ENCODE peak calls at places on chromosomes 11 and 22, in seven cellular contexts. C is pancreas, F is hepatocyte, M is uterus, B is brain microvascular endothelial cell, I is transverse colon, J is AG04450. S is an unnamed sample.

GRCh38 chr11:18731949-18732821 is 6.2 kb upstream of the IGSF22 start:
- DNase-seq in F (peak; percentile 54), M (peak; percentile 72), I (peak; percentile 59), C (no peak), B (peak; percentile 50), J (no peak), S (peak; percentile 66)

GRCh38 chr11:121416909-121417567 is 35.1 kb upstream of the SORL1 start:
- DNase-seq in J (peak; percentile 15), F (peak; percentile 71), I (peak; percentile 88), B (peak; percentile 22), C (peak; percentile 80), M (peak; percentile 68), S (no peak)

GRCh38 chr11:123197711-123198110 is 2.7 kb upstream of the CLMP start:
- DNase-seq in J (peak; percentile 82), F (no peak), M (no peak), I (no peak), B (peak; percentile 70), C (no peak), S (no peak)

GRCh38 chr11:78798567-78799170 is 224.0 kb upstream of the NARS2 start:
- DNase-seq in F (peak; percentile 80), M (peak; percentile 77), J (no peak), B (peak; percentile 54), I (peak; percentile 70), C (peak; percentile 62), S (peak; percentile 73)

GRCh38 chr22:43128928-43129424 is 14.2 kb downstream of the MCAT start:
- DNase-seq in J (no peak), M (no peak), B (no peak), C (peak; percentile 68), I (peak; percentile 77), F (peak; percentile 76), S (no peak)

GRCh38 chr11:19746081-19746480 is 33.4 kb downstream of the NAV2 start:
- DNase-seq in F (no peak), I (no peak), J (no peak), M (no peak), C (no peak), B (no peak), S (no peak)

GRCh38 chr11:18088371-18088770 is 17.5 kb downstream of the SAAL1 start:
- DNase-seq in M (no peak), I (no peak), J (no peak), C (no peak), F (no peak), B (no peak), S (no peak)

GRCh38 chr11:69325446-69325845 is 31.5 kb downstream of the MYEOV start:
- DNase-seq in M (no peak), J (no peak), I (no peak), C (peak; percentile 8), F (no peak), B (no peak), S (no peak)

GRCh38 chr11:69040581-69041260 is 8.0 kb upstream of the TPCN2 start:
- DNase-seq in J (peak; percentile 62), F (no peak), C (no peak), I (no peak), M (no peak), B (peak; percentile 57), S (no peak)

GRCh38 chr22:30459206-30460052 is 12.4 kb downstream of the SEC14L3 start:
- DNase-seq in M (no peak), B (no peak), J (no peak), I (no peak), F (peak; percentile 58), C (no peak), S (no peak)

GRCh38 chr22:30675436-30675835 is 7.8 kb upstream of the DUSP18 start:
- DNase-seq in J (no peak), I (no peak), M (no peak), C (no peak), B (no peak), F (no peak), S (peak; percentile 68)

DNA sequence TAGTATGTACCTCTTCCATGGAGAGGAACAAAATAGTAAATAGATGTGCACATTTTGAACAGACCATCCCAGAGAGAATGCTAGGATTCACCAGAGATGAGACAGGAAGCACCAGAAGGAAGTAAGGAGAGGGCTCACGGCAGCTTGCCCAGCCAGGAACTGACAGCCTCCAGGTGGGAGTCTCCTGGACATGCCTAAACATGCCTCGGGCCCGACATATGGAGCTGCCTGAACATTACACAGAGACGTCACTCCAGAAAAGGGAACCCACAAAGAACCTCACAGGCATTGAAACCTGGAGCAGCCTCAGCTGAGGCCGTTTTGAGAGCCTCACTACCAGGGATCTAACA is 67.4 kb downstream of the BRD1 start:
- DNase-seq in C (no peak), M (no peak), I (no peak), B (no peak), F (no peak), J (no peak), S (peak; percentile 73)
- TF ChIP-seq CTCF in C (no peak), M (no peak), I (no peak), B (no peak), F (no peak), J (no peak), S (no peak)

GRCh38 chr11:95892892-95893570 is 30.9 kb downstream of the MTMR2 start:
- DNase-seq in I (no peak), J (no peak), M (no peak), C (no peak), F (peak; percentile 14), B (no peak), S (no peak)
- H3K4me3 ChIP-seq in I (no peak overlapping the region), J (no peak overlapping the region), M (no peak overlapping the region), C (no peak overlapping the region), F (no peak overlapping the region), B (no peak overlapping the region), S (no peak overlapping the region)

DNA sequence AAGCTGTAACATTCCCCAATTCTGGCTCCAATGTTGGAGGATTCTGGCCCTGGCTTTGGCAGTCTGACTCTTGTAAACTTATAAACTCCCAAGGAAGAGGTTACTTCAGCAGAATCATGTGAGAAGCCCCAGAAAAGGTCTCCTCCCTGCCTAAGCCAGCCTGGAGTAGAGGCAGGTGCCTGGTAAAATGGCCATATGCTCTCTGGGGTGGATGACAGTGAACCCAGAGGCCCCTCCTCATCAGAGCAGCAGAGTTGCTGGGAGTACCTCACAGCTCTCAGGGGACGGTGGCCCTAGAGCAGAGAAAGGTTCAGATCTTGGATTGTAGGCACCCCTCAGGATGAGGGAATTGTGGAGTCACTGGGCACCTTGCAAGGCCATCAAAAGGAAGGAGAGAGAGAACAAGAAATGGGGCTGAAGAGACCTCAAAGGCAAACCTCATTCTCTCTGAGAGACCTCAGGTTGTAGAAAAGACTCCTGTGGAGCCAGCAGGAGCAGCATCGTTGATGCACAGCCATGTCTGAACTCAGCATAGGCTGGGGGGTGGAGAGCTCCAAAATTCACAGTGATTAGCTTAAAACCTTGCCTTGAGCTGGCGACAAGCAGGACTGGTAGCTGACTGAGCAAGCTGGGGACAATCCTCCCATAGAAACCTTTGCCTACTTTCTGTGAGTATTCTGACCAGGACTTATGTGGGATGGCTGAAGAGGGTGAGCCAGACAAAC is 4.9 kb upstream of the P2RY6 start:
- DNase-seq in F (no peak), J (no peak), C (no peak), M (no peak), I (no peak), B (no peak), S (no peak)
- H3K27ac ChIP-seq in F (no peak overlapping the region), J (no peak overlapping the region), C (no peak overlapping the region), M (no peak overlapping the region), I (no peak overlapping the region), B (no peak overlapping the region), S (peak overlapping the region; percentile 43)

GRCh38 chr11:50072226-50073112 is 39.8 kb downstream of the OR4C45 start:
- DNase-seq in J (no peak), M (no peak), F (no peak), C (no peak), I (no peak), B (no peak), S (peak; percentile 40)
- TF ChIP-seq CTCF in J (no peak), M (no peak), F (no peak), C (no peak), I (no peak), B (no peak), S (peak; percentile 52)

GRCh38 chr11:640021-640706 is 3.1 kb downstream of the DRD4 start:
- DNase-seq in M (no peak), B (no peak), C (no peak), J (no peak), F (peak; percentile 8), I (no peak), S (no peak)
- H3K4me3 ChIP-seq in M (no peak overlapping the region), B (no peak overlapping the region), C (no peak overlapping the region), J (no peak overlapping the region), F (no peak overlapping the region), I (no peak overlapping the region), S (no peak overlapping the region)

GRCh38 chr11:28702871-28703270 is 594.7 kb downstream of the METTL15 start:
- DNase-seq in I (no peak), B (no peak), J (no peak), M (no peak), F (no peak), C (no peak), S (no peak)
- H3K27ac ChIP-seq in I (no peak overlapping the region), B (no peak overlapping the region), J (no peak overlapping the region), M (no peak overlapping the region), F (no peak overlapping the region), C (no peak overlapping the region), S (no peak overlapping the region)

DNA sequence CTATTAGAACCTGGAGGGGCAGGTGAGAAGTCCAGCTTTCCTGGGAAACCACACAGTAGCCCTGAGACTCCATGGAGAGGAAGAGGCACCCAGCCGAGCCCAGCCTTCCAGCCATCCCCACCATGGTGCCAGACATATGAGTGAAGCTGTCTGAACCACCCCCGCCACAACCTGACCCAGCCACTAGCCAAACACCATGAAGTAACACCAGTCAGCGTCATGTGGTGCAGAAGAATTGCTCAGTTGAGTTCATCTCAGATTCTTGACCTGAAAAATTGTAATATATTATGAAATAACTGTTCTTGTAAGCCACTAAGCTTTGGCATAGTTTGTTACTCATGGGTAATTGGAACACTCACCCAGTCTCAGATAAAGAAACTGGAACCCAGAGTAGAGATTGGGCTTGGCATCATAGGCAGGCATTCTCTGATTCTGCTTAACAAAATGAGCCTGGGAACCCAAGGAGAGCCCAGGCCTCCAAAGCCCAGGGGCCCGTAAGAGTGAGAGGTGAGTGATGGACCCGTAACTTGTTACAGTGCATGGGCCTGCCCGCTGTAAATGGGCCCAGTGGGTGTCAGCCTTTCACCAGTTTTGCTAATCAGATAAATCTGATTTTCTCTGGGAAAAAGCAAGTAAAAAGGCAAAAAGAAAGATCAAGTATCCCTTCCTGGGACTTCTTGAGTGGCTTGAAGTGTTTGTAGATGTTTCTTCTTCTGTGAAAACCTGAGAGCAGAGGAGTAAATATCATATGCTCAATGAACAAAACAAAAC is 305.5 kb downstream of the DDX10 start:
- DNase-seq in C (no peak), I (no peak), J (no peak), M (no peak), B (no peak), F (no peak), S (no peak)
- TF ChIP-seq CTCF in C (no peak), I (no peak), J (no peak), M (no peak), B (peak; percentile 29), F (no peak), S (no peak)

DNA sequence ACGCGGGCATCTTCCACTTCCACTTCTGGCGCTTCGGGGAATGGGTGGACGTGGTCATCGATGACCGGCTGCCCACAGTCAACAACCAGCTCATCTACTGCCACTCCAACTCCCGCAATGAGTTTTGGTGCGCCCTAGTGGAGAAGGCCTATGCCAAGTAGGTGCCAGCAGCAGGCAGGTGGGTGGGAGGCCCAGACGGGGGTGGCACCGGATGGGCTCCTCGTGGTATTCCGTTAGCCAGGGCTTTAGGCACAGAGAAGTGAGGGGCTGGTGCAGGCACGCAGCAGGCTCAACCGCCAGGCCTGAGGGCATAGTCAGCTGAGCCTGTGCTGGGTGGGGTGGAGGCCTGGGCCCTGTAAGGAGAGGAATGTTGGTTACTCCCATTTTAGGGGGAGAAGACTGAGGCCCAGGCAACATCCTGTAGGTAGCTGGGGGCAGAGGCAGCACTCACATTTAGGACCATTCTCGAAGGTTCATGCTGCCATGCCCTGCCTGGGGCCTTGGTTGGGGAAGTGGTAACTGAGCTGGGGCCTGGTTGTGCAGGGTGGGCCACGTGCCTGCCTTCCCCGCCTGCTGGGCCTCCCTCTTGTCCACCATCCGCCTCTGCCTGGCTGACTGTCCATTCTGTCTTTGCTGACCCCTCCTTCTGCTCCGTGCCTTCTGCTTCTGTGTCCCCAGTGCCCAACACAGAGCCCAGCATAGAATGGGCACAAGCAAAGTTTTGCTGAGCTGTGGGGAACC is 10.2 kb downstream of the OMP start:
- DNase-seq in F (no peak), J (no peak), I (no peak), M (no peak), C (no peak), B (no peak), S (no peak)
- H3K4me3 ChIP-seq in F (no peak overlapping the region), J (no peak overlapping the region), I (no peak overlapping the region), M (no peak overlapping the region), C (no peak overlapping the region), B (no peak overlapping the region), S (no peak overlapping the region)

S was measured in WERI-Rb-1.